ENCODE peak calls at places on chromosomes 12 and 14, in seven cellular contexts. R is SK-N-SH, P is HCT116, X is A549, Y is GM12878, N is HepG2, S is endothelial cell of umbilical vein. H is an unnamed sample.
A peak's percentile ranks its signal among the peaks of the same experiment; 100 is the strongest.

GRCh38 chr14:104048758-104049496 is 36.6 kb upstream of the ASPG start:
- DNase-seq in P (no peak), S (no peak), R (no peak), Y (no peak), X (no peak), N (no peak), H (no peak)

GRCh38 chr12:47218191-47218654 is 138.5 kb upstream of the AMIGO2 start:
- DNase-seq in X (no peak), R (no peak), Y (no peak), P (no peak), N (no peak), S (no peak), H (no peak)

GRCh38 chr14:32820686-32821085 is 118.0 kb upstream of the NPAS3 start:
- DNase-seq in P (no peak), Y (no peak), X (no peak), N (no peak), R (no peak), S (no peak), H (no peak)

GRCh38 chr14:104665663-104666522 is 23.5 kb upstream of the INF2 start:
- DNase-seq in S (peak; percentile 53), R (no peak), Y (no peak), P (peak; percentile 91), N (peak; percentile 96), X (peak; percentile 77), H (no peak)

GRCh38 chr14:93023039-93023438 is 92.7 kb downstream of the ITPK1 start:
- DNase-seq in P (peak; percentile 37), Y (no peak), S (no peak), N (peak; percentile 78), R (peak; percentile 83), X (peak; percentile 64), H (no peak)

GRCh38 chr12:106918746-106919145 is 37.0 kb upstream of the TMEM263 start:
- DNase-seq in Y (no peak), P (peak; percentile 6), S (peak; percentile 60), N (peak; percentile 30), X (peak; percentile 43), R (peak; percentile 59), H (peak; percentile 50)

GRCh38 chr12:124088232-124088907 is 115.4 kb downstream of the ZNF664 start:
- DNase-seq in Y (no peak), X (no peak), N (no peak), P (no peak), R (peak; percentile 55), S (no peak), H (no peak)

GRCh38 chr14:84546236-84546635 is 983.7 kb upstream of the FLRT2 start:
- DNase-seq in Y (no peak), X (no peak), S (no peak), P (no peak), R (no peak), N (no peak), H (no peak)

GRCh38 chr12:1656894-1657293 is 27.9 kb downstream of the WNT5B start:
- DNase-seq in X (no peak), R (no peak), S (no peak), Y (no peak), N (no peak), P (no peak), H (no peak)

GRCh38 chr14:72540836-72541235 is 353.1 kb downstream of the DPF3 start:
- DNase-seq in Y (no peak), S (no peak), N (no peak), X (no peak), P (no peak), R (no peak), H (no peak)

GRCh38 chr12:46516933-46517578 is 144.5 kb upstream of the SLC38A2 start:
- DNase-seq in X (no peak), P (no peak), Y (peak; percentile 85), N (no peak), R (no peak), S (no peak), H (no peak)

DNA sequence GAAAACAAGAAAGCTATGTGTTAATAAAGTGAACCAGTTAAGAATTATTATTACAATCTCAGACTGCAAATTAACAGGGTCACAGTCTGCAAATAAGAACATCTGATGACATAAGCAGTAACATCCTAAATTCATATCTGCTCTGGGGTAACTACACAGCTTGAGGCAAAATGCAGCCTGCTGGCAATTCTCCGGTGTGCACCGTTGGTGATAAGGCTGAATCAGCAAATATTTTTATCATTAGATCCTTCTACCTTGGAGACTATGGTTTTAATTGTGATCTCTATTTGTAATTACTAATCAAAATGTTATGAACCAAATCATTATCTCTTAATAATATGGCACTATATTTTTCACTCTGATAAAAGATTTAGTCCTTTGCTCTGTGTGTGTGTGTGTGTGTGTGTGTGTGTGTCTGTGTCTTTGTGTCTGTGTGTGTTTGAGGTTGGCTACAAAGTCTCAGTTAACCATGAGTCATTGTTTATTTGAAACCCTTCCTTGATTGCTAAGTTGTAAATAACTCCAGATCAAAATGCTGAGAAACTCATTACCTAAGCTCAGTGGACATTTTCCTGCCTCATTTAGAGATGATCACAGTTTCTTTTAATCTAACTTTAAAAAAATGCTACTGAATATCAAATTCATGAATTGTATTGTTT is 442.6 kb downstream of the GXYLT1 start:
- DNase-seq in R (no peak), N (no peak), Y (no peak), X (no peak), S (no peak), P (no peak), H (no peak)
- TF ChIP-seq MAX in R (no peak), N (no peak), Y (no peak), X (no peak), S (no peak), P (no peak), H (no peak)

GRCh38 chr12:21337959-21338704 is 3.4 kb upstream of the SLCO1A2 start:
- DNase-seq in N (no peak), S (no peak), X (no peak), P (no peak), R (no peak), Y (no peak), H (no peak)

GRCh38 chr12:21337453-21337852 is 2.7 kb upstream of the SLCO1A2 start:
- DNase-seq in S (no peak), X (no peak), P (no peak), N (no peak), R (no peak), Y (no peak), H (no peak)

GRCh38 chr12:21336656-21337055 is 1.9 kb upstream of the SLCO1A2 start:
- DNase-seq in P (no peak), N (peak; percentile 29), Y (no peak), X (peak; percentile 25), R (no peak), S (no peak), H (no peak)

GRCh38 chr12:21334100-21334499 is 617 bp downstream of the SLCO1A2 start:
- DNase-seq in N (no peak), S (no peak), R (no peak), X (no peak), P (no peak), Y (no peak), H (no peak)

GRCh38 chr12:21334771-21335325 is at the start of gene SLCO1A2:
- DNase-seq in P (no peak), Y (no peak), N (no peak), S (no peak), R (no peak), X (no peak), H (no peak)
- TF ChIP-seq MAX in P (no peak), Y (no peak), N (no peak), S (no peak), R (no peak), X (no peak), H (no peak)

DNA sequence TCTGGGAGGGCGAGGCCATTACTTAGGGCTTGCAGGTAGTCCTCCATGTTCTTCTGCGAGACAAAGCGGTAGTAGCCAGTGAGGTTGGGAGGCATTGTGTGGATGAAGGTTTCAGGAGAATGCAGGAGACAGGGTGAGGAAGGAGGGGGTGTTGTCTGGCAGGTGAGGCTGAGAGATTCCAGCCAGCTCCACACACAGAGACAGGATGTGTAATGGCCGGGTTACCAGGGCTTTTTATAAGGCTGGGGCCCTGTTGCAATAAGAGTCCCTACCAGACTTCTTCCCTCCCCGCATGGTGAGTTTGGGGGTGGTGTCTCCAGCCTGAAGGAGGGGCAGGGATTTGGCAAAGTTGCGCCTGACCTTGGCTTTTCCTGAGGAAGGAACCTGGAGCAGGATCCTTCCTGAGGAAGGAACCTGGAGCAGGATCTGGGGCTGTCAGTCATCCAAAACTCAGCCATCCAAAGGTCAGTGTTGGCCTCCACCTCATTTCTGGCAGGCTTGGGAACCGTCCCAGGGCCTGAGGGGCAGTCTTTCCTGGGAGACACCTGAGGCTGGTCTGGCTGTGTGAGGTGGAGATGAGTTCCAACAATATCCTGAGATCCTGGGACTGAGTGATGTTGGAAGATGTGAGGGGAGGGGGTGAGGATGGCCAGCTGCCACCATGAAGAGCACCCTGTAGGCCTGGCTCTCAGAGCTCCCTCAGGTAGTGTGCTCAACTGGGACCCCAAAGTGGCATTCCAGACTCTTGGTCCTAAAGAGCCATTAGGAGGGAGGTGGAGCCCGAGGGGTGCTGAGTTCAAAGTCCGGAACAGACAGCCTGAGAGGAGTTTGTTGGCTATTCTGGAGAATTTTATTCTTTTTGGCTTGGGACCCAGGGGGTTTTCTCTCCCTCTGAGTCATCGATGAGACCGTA is at the start of gene RBP5:
- DNase-seq in P (no peak), X (no peak), S (no peak), N (no peak), Y (no peak), R (no peak), H (no peak)
- TF ChIP-seq MAX in P (no peak), X (no peak), S (no peak), N (no peak), Y (no peak), R (no peak), H (no peak)

DNA sequence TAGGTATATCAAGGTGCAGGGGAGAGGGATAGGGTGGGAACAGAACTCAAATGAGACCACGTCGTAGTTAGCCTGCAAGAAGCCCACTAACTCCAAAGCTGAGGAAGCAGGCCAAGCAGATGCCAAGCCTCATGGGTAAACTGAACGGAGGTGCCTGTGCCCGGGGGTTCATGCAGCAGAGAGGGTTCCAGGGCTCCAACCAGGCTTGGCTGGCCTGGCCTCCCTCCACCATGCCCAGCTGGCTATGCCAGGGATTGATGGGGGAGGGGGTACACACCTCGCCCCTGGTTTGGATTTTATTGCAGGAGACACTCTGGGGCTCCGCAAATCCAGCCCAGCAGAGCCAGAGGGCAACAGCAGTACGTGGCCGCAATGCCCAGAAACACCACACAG is 27.3 kb downstream of the PXN start:
- DNase-seq in N (no peak), Y (no peak), X (no peak), R (no peak), S (no peak), P (no peak), H (no peak)
- TF ChIP-seq MAX in N (no peak), Y (no peak), X (no peak), R (no peak), S (no peak), P (no peak), H (no peak)